ENCODE peak calls at places on chromosomes 1 and 21, in nine cellular contexts. U is astrocyte of the spinal cord, Y is ascending aorta, X is cardiac muscle cell, B is heart right ventricle, Q is adrenal gland, I is lung, N is mammary epithelial cell, O is fibroblast of villous mesenchyme. A is an unnamed sample.

GRCh38 chr1:51472349-51472748 is 46.7 kb downstream of the EPS15 start:
- DNase-seq in U (peak), Y (no peak), X (peak), B (peak), Q (no peak), I (no peak), N (no peak), O (no peak), A (no peak)

GRCh38 chr1:53365405-53366063 is 37.7 kb upstream of the LRP8 start:
- DNase-seq in U (no peak), Y (no peak), X (peak), B (no peak), Q (no peak), I (no peak), N (no peak), O (no peak), A (no peak)

GRCh38 chr21:29130234-29130993 is at the start of gene MAP3K7CL:
- DNase-seq in U (peak), Y (no peak), X (peak), B (peak), Q (peak), I (peak), N (peak), O (peak), A (peak)

GRCh38 chr1:61064673-61065072 is 17.7 kb upstream of the NFIA start:
- DNase-seq in U (no peak), Y (no peak), X (no peak), B (no peak), Q (no peak), I (no peak), N (no peak), O (no peak), A (no peak)

GRCh38 chr1:204673909-204674701 is 11.4 kb downstream of the LRRN2 start:
- DNase-seq in U (no peak), Y (no peak), X (no peak), B (no peak), Q (no peak), I (no peak), N (no peak), O (no peak), A (no peak)

GRCh38 chr1:6208723-6209660 is 3.1 kb downstream of the RNF207 start:
- DNase-seq in U (peak), Y (no peak), X (peak), B (no peak), Q (peak), I (no peak), N (no peak), O (peak), A (no peak)

GRCh38 chr1:33670567-33670966 is 193.3 kb upstream of the HMGB4 start:
- DNase-seq in U (no peak), Y (no peak), X (no peak), B (no peak), Q (no peak), I (no peak), N (no peak), O (no peak), A (no peak)

GRCh38 chr1:168340796-168341510 is 60.3 kb downstream of the TBX19 start:
- DNase-seq in U (no peak), Y (no peak), X (no peak), B (no peak), Q (no peak), I (no peak), N (peak), O (no peak), A (no peak)

GRCh38 chr1:196317535-196318522 is 290.4 kb downstream of the KCNT2 start:
- DNase-seq in U (peak), Y (no peak), X (peak), B (peak), Q (peak), I (no peak), N (peak), O (peak), A (peak)

GRCh38 chr1:185474440-185475149 is 157.6 kb upstream of the IVNS1ABP start:
- DNase-seq in U (no peak), Y (no peak), X (no peak), B (no peak), Q (no peak), I (no peak), N (no peak), O (no peak), A (no peak)

GRCh38 chr1:34009340-34009975 is 145.6 kb downstream of the HMGB4 start:
- DNase-seq in U (no peak), Y (no peak), X (peak), B (no peak), Q (no peak), I (no peak), N (no peak), O (no peak), A (no peak)

GRCh38 chr1:225866061-225866844 is 15.9 kb downstream of the TMEM63A start:
- DNase-seq in U (peak), Y (no peak), X (peak), B (no peak), Q (no peak), I (no peak), N (no peak), O (no peak), A (no peak)

GRCh38 chr21:40765771-40766170 is 81.2 kb downstream of the DSCAM start:
- DNase-seq in U (no peak), Y (no peak), X (no peak), B (no peak), Q (no peak), I (no peak), N (no peak), O (no peak), A (no peak)

GRCh38 chr1:213014642-213015041 is 1.0 kb downstream of the ANGEL2 start:
- DNase-seq in U (peak), Y (no peak), X (peak), B (no peak), Q (peak), I (no peak), N (peak), O (peak), A (no peak)

GRCh38 chr1:44602675-44603610 is 71.3 kb downstream of the TMEM53 start:
- DNase-seq in U (no peak), Y (no peak), X (no peak), B (no peak), Q (no peak), I (no peak), N (no peak), O (no peak), A (no peak)

GRCh38 chr21:28256420-28256831 is 736.3 kb downstream of the LTN1 start:
- DNase-seq in U (no peak), Y (no peak), X (no peak), B (no peak), Q (no peak), I (no peak), N (no peak), O (peak), A (no peak)

GRCh38 chr21:36028127-36029069 is 31.9 kb downstream of the SETD4 start:
- DNase-seq in U (peak), Y (peak), X (peak), B (peak), Q (peak), I (peak), N (peak), O (peak), A (peak)

GRCh38 chr1:13616234-13616633 is 32.6 kb downstream of the PDPN start:
- DNase-seq in U (no peak), Y (no peak), X (no peak), B (no peak), Q (no peak), I (no peak), N (no peak), O (peak), A (no peak)

GRCh38 chr1:84298688-84299535 is 2.6 kb upstream of the SAMD13 start:
- DNase-seq in U (peak), Y (no peak), X (peak), B (peak), Q (peak), I (peak), N (peak), O (peak), A (no peak)

GRCh38 chr21:34536820-34537219 is 24.8 kb upstream of the KCNE1 start:
- DNase-seq in U (peak), Y (no peak), X (peak), B (no peak), Q (peak), I (no peak), N (no peak), O (peak), A (no peak)

GRCh38 chr1:36390411-36390810 is 4.7 kb upstream of the STK40 start:
- DNase-seq in U (no peak), Y (no peak), X (no peak), B (no peak), Q (no peak), I (no peak), N (no peak), O (no peak), A (no peak)

GRCh38 chr1:76492752-76493420 is 374.4 kb upstream of the ST6GALNAC5 start:
- DNase-seq in U (no peak), Y (no peak), X (no peak), B (no peak), Q (no peak), I (no peak), N (no peak), O (no peak), A (no peak)

GRCh38 chr1:219731771-219732170 is 118.9 kb upstream of the ZC3H11B start:
- DNase-seq in U (no peak), Y (no peak), X (no peak), B (no peak), Q (no peak), I (no peak), N (peak), O (no peak), A (no peak)

GRCh38 chr1:66436378-66437135 is 97.4 kb upstream of the SGIP1 start:
- DNase-seq in U (peak), Y (no peak), X (peak), B (no peak), Q (no peak), I (no peak), N (peak), O (peak), A (peak)

GRCh38 chr21:15439726-15440125 is 290.1 kb upstream of the USP25 start:
- DNase-seq in U (no peak), Y (no peak), X (no peak), B (no peak), Q (no peak), I (no peak), N (no peak), O (no peak), A (no peak)

DNA sequence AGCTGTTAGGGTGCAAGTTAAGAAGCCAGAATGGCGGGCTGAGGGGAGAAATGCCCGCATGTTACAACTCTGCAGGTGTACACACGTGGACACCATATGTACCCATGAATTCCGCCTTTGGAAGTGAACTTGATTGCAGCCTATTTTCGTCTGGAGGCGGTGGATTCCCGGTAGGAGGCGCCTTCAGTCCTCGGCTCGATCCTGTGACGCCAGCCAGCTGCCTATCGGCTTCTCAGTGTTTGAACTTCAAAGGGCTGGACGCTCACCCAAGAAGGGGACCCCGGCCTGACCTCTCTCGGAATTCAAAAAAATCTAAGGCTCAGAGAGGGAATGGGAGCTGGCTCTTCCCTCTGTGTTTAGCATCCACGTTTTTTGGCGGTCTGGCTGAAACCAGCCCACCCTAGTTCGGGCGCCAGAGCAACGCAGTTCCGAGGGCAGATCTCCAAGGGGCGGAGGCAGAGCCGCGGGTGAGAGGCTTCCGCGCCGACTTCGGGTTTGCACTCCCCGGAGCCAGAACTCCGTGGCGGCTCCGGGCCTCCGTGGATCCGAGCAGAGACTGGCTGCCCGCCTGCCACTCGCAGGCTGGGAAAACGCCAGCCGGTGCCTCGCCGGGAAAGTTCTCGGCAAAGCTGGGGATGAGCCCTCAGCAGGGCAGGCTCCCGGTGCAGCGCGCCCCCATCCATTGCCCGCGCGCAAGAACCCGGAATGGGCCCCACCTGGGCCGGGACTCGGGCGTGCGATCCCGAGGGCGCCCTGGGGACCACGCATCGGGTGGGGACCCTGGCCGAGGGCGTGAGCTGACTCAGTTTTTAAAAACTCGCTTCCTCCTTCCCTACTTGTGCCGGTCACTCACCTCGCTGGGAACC is 996 bp upstream of the TMEM51 start:
- DNase-seq in U (peak), Y (peak), X (peak), B (peak), Q (peak), I (peak), N (peak), O (peak), A (peak)
- TF ChIP-seq CTCF in U (peak), Y (peak), X (peak), B (peak), Q (peak), I (peak), N (peak), O (peak), A (peak)

DNA sequence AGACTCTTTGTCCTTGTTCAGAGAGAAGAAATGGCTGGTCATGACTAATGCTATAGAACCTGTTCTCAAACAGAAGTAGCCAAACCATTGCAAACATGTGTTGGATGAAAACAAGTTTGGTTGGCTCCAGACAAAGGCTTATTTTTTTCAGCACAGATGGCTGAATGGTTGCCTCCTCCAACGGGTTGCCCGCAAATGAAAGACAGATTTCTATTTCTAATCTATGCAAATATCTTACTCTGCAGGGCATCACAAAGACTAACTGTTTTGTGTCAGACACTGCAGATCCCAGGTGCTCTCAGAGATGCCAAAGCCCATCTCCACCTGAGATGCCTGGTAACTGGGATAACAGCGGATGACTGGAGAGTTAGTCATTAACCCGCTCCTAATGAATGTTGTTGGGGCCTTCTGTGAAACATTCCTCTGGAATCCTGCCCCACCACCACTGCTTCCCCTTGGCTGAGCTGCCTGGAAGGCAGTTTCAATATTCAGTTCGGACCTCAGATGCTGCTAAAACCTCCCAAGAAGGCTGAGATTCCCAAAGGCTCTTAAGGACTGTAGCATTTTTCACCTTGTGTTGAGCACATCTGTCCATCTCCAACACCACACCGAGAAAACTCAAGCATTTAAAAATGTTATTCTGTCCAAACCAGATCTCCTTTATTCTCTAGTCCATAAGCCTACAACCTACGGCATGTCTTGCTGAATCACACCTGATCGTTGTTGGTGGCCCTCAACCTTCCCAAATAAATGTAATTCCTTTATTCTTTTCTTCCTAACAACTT is 104.4 kb downstream of the PTPN14 start:
- DNase-seq in U (peak), Y (no peak), X (peak), B (no peak), Q (no peak), I (no peak), N (peak), O (peak), A (peak)
- H3K4me3 ChIP-seq in U (no peak), Y (no peak), X (no peak), B (no peak), Q (no peak), I (no peak), N (peak), O (peak), A (peak)

DNA sequence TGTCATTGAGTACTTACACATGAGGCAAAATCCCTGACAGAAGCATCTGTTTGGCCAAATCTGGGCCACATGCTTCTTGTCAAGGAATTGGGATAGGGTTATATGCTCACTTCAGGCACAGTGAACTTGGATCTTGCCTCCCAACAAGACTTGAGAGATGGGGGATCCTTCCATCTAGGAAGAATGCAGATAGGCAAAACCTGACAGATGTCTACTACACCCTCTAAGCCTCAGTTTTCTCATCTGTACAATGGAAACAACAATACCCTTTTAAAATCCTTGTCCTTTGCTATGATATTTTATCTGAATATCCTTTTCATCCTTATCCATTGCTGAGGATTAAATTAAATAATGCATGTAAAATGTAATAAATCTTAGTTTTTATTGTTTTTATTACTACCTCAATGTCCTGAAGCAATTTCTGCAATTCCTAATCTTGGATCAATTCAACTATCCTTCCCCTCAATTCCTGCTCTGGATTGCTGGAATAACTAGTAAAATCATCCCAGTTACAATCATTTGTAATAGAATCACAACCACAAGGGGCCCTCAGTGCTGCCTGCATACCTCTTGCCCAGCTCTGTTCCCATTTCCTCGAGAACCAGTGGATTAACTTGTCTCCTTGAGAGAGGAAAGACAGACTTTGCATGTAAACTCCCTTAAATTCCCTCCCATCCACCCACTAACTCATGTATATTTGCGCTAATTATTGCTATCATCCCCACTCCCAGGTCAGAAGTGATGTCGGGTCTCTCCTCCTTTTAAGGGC is 8.1 kb upstream of the XPR1 start:
- DNase-seq in U (peak), Y (no peak), X (peak), B (no peak), Q (peak), I (no peak), N (no peak), O (peak), A (no peak)
- TF ChIP-seq CTCF in U (peak), Y (no peak), X (peak), B (peak), Q (peak), I (no peak), N (peak), O (peak), A (peak)

GRCh38 chr21:45986316-45987051 is 4.9 kb downstream of the COL6A1 start:
- DNase-seq in U (no peak), Y (no peak), X (no peak), B (no peak), Q (no peak), I (no peak), N (no peak), O (no peak), A (no peak)

GRCh38 chr21:45985471-45986315 is 4.1 kb downstream of the COL6A1 start:
- DNase-seq in U (no peak), Y (no peak), X (no peak), B (no peak), Q (no peak), I (no peak), N (no peak), O (no peak), A (no peak)

GRCh38 chr21:45983981-45984551 is 2.5 kb downstream of the COL6A1 start:
- DNase-seq in U (no peak), Y (no peak), X (no peak), B (no peak), Q (no peak), I (no peak), N (no peak), O (peak), A (no peak)

GRCh38 chr21:45982758-45983731 is 1.5 kb downstream of the COL6A1 start:
- DNase-seq in U (no peak), Y (no peak), X (no peak), B (no peak), Q (no peak), I (no peak), N (no peak), O (no peak), A (no peak)

DNA sequence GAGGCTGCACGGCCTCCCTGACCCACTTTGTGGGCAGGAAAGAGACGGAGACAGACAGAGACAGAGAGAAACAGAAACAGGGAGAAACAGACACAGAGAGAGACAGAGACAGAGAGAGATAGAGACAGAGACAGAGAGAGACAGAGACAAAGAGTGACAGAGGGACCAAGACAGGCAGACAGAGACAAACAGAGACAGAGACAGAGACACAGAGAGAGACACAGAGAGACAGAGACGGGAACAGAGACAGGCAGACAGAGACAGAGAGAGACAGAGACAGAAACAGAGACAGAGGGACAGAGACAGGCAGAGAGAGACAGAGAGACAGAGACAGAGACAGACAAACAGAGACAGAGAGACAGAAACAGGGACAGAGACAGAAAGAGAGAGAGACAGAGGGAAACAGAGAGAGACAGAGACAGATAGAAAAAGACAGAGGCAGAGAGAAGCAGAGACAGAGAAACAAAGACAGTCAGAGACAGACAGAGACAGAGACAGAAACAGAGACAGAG is 3.1 kb downstream of the COL6A1 start:
- DNase-seq in U (no peak), Y (no peak), X (no peak), B (no peak), Q (no peak), I (no peak), N (no peak), O (no peak), A (no peak)
- H3K4me3 ChIP-seq in U (peak), Y (peak), X (no peak), B (peak), Q (no peak), I (no peak), N (no peak), O (peak), A (peak)

GRCh38 chr1:63624911-63625310 is 31.7 kb downstream of the PGM1 start:
- DNase-seq in U (peak), Y (no peak), X (peak), B (no peak), Q (no peak), I (no peak), N (no peak), O (peak), A (no peak)
- TF ChIP-seq CTCF in U (peak), Y (peak), X (peak), B (no peak), Q (peak), I (no peak), N (peak), O (peak), A (no peak)